ENCODE peak calls at places on chromosomes 12 and 14, in eight cellular contexts. V is transverse colon, Z is astrocyte of the spinal cord, Q is stomach, B is body of pancreas, W is endothelial cell of umbilical vein, M is A673, F is suprapubic skin. I is an unnamed sample.

GRCh38 chr12:15726029-15726756 is 63.0 kb downstream of the EPS8 start:
- DNase-seq in W (no peak), Z (no peak), Q (no peak), V (no peak), B (no peak), M (peak; percentile 48), F (no peak), I (no peak)

GRCh38 chr14:77185093-77185465 is 3.5 kb downstream of the TMEM63C start:
- DNase-seq in M (no peak), F (no peak), W (no peak), B (no peak), V (no peak), Q (no peak), Z (no peak), I (no peak)

GRCh38 chr14:105328070-105328677 is 13.6 kb downstream of the PACS2 start:
- DNase-seq in Q (no peak), Z (no peak), F (no peak), W (no peak), M (no peak), V (no peak), B (no peak), I (no peak)

GRCh38 chr12:34625116-34625515 is 602.8 kb downstream of the ALG10 start:
- DNase-seq in M (peak; percentile 30), B (no peak), Z (no peak), F (no peak), Q (no peak), V (no peak), W (no peak), I (peak; percentile 18)

GRCh38 chr12:124466200-124467128 is 100.9 kb downstream of the NCOR2 start:
- DNase-seq in V (peak; percentile 66), F (no peak), W (peak; percentile 64), Z (peak; percentile 75), B (peak; percentile 53), M (peak; percentile 99), Q (peak; percentile 57), I (no peak)

GRCh38 chr14:33846100-33846824 is 104.6 kb downstream of the EGLN3 start:
- DNase-seq in V (no peak), F (no peak), M (no peak), W (no peak), Z (no peak), B (no peak), Q (no peak), I (no peak)

GRCh38 chr14:105299654-105300541 is 903 bp downstream of the BRF1 start:
- DNase-seq in Q (no peak), M (peak; percentile 26), W (peak; percentile 14), B (no peak), Z (no peak), F (no peak), V (peak; percentile 48), I (no peak)

GRCh38 chr12:8590842-8591545 is 21.7 kb downstream of the AICDA start:
- DNase-seq in Z (no peak), W (no peak), Q (no peak), M (no peak), B (no peak), V (no peak), F (no peak), I (no peak)

GRCh38 chr14:34662558-34663088 is 32.7 kb upstream of the SNX6 start:
- DNase-seq in Z (no peak), V (no peak), B (no peak), W (no peak), Q (no peak), F (no peak), M (no peak), I (no peak)

GRCh38 chr12:111270128-111270651 is 98.7 kb downstream of the PHETA1 start:
- DNase-seq in M (peak; percentile 52), Q (no peak), B (no peak), F (no peak), V (no peak), W (no peak), Z (no peak), I (no peak)

GRCh38 chr14:51370758-51371386 is 130.8 kb downstream of the TMX1 start:
- DNase-seq in F (no peak), V (no peak), W (no peak), Z (no peak), M (no peak), B (no peak), Q (no peak), I (no peak)

DNA sequence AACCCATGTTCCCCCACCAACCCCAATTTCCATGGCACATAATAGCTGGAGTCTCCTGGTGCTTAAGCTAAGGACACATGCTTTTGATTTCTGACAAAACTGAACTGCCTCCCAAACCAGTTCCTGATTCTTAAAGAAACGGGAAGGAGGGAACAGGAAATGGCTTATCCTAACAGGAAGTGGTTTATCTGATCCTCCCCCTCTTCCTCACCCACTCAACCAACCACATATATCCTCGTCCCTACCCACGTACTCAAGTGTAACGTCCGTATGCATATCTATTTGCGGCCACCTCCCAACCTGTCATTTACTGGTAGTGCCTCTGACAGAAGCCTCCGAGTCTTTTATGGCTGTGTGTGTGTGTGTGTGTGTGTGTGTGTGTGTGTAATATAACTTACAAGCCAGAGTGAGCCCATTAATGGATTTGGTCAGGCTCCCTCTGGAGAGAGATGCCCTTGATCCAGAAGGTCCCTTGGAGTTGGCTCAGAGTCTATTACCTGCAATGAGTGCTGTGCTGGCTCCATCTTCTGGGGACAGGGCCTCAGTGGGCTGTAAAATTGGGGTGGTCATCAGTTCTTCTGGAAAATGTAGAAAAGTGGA is 7.7 kb downstream of the DAZAP2 start:
- DNase-seq in F (no peak), Q (no peak), M (peak; percentile 91), B (peak; percentile 58), V (peak; percentile 17), W (peak; percentile 49), Z (no peak), I (no peak)
- TF ChIP-seq CTCF in F (no peak), Q (no peak), M (peak; percentile 24), B (peak; percentile 14), V (no peak), W (peak; percentile 4), Z (no peak), I (peak; percentile 32)

GRCh38 chr14:90805662-90806548 is 10.3 kb downstream of the TTC7B start:
- DNase-seq in F (no peak), M (no peak), Z (no peak), W (no peak), V (no peak), B (no peak), Q (no peak), I (no peak)

GRCh38 chr14:90804776-90805391 is 11.3 kb downstream of the TTC7B start:
- DNase-seq in Q (no peak), W (no peak), B (no peak), F (no peak), M (no peak), Z (no peak), V (no peak), I (no peak)

GRCh38 chr14:90804292-90804671 is 11.9 kb downstream of the TTC7B start:
- DNase-seq in W (no peak), Q (no peak), Z (no peak), B (no peak), M (no peak), F (no peak), V (no peak), I (no peak)

GRCh38 chr14:90807060-90807459 is 9.2 kb downstream of the TTC7B start:
- DNase-seq in F (no peak), M (no peak), W (no peak), Q (no peak), V (no peak), Z (no peak), B (no peak), I (no peak)

GRCh38 chr14:90803249-90803648 is 13.0 kb downstream of the TTC7B start:
- DNase-seq in W (no peak), B (no peak), Q (no peak), Z (no peak), M (no peak), V (no peak), F (no peak), I (no peak)
- H3K4me3 ChIP-seq in W (no peak overlapping the region), B (no peak overlapping the region), Q (no peak overlapping the region), Z (no peak overlapping the region), M (no peak overlapping the region), V (no peak overlapping the region), F (no peak overlapping the region), I (no peak overlapping the region)

GRCh38 chr12:87995581-87996178 is 33.5 kb downstream of the C12orf50 start:
- DNase-seq in Z (peak; percentile 74), W (peak; percentile 74), Q (peak; percentile 54), M (peak; percentile 83), F (no peak), B (peak; percentile 72), V (peak; percentile 55), I (peak; percentile 37)
- TF ChIP-seq CTCF in Z (peak; percentile 72), W (peak; percentile 65), Q (no peak), M (peak; percentile 87), F (peak; percentile 13), B (peak; percentile 79), V (peak; percentile 55), I (peak; percentile 95)

GRCh38 chr14:63923422-63923752 is 70.6 kb downstream of the SYNE2 start:
- DNase-seq in Q (no peak), Z (no peak), B (no peak), V (no peak), M (no peak), F (no peak), W (no peak), I (no peak)

GRCh38 chr14:63922696-63923421 is 70.1 kb downstream of the SYNE2 start:
- DNase-seq in W (no peak), F (no peak), B (peak; percentile 72), V (peak; percentile 62), Q (peak; percentile 75), Z (no peak), M (no peak), I (peak; percentile 19)

GRCh38 chr14:63924375-63924774 is 71.6 kb downstream of the SYNE2 start:
- DNase-seq in B (no peak), F (no peak), Q (no peak), Z (no peak), V (no peak), W (no peak), M (no peak), I (no peak)

DNA sequence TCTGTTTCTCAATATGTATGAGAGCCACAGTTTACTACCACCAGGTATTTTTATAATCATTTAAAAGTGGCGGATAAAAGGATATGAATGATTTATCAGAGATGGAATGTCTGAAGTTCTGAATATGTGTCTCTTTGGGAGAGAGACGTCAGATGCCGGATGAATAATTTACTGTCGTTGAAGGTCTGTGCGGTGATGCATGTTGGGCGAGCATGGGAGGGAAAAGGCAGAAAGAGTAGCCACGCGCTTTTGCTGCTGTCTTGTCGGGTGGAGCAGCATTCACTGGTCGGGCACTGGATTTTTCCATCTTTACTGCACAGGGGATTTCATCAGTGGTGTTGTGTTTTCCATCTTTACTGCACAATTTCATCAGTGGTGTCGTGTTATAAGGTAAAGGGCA is 65.6 kb downstream of the SYNE2 start:
- DNase-seq in M (no peak), Z (no peak), F (no peak), B (no peak), W (no peak), Q (no peak), V (no peak), I (no peak)
- H3K4me3 ChIP-seq in M (no peak overlapping the region), Z (no peak overlapping the region), F (no peak overlapping the region), B (no peak overlapping the region), W (no peak overlapping the region), Q (no peak overlapping the region), V (no peak overlapping the region), I (no peak overlapping the region)

I was measured in LNCaP clone FGC.